ENCODE peak calls at places on chromosomes 6 and 20, in nine cellular contexts. D is BE2C; R is mammary epithelial cell; K is NT2/D1; I is pancreas; O is mesendoderm; U is heart left ventricle; E is effector memory CD4-positive, alpha-beta T cell; Z is colonic mucosa. A is an unnamed sample. For H3K36me3, the result is how much of the 10 kb centered on the place peaks cover.

GRCh38 chr6:132354517-132355167 is 46.6 kb downstream of the MOXD1 start:
- DNase-seq in D (peak), I (no peak), Z (no peak), O (peak), K (no peak), R (peak), U (no peak), E (no peak), A (no peak)

GRCh38 chr6:161608771-161609170 is 334.9 kb upstream of the AGPAT4 start:
- DNase-seq in U (no peak), Z (no peak), D (no peak), O (no peak), K (no peak), E (no peak), R (no peak), I (no peak), A (no peak)

GRCh38 chr20:787827-788226 is 19.5 kb upstream of the SLC52A3 start:
- DNase-seq in I (no peak), Z (no peak), E (no peak), K (no peak), R (no peak), O (no peak), U (no peak), D (no peak), A (no peak)

GRCh38 chr6:129340983-129341382 is 369.0 kb downstream of the ARHGAP18 start:
- DNase-seq in O (no peak), E (no peak), D (no peak), K (no peak), R (peak), Z (no peak), U (no peak), I (no peak), A (no peak)

GRCh38 chr6:12245763-12246720 is 44.1 kb upstream of the EDN1 start:
- DNase-seq in E (no peak), U (no peak), D (no peak), I (no peak), K (no peak), R (peak), O (peak), Z (no peak), A (no peak)

GRCh38 chr6:108694816-108695215 is 134.1 kb downstream of the FOXO3 start:
- DNase-seq in U (no peak), K (no peak), I (no peak), R (peak), Z (no peak), D (no peak), O (no peak), E (no peak), A (no peak)

GRCh38 chr20:39132511-39132910 is 170.4 kb downstream of the DHX35 start:
- DNase-seq in Z (no peak), K (no peak), U (no peak), E (no peak), O (no peak), I (no peak), R (no peak), D (no peak), A (no peak)

GRCh38 chr6:137641474-137642077 is 147.4 kb upstream of the OLIG3 start:
- DNase-seq in E (peak), Z (peak), O (peak), U (peak), D (peak), I (peak), K (peak), R (peak), A (peak)

GRCh38 chr6:106204961-106205360 is 118.8 kb downstream of the PRDM1 start:
- DNase-seq in I (no peak), D (no peak), K (no peak), O (no peak), E (no peak), Z (no peak), R (no peak), U (no peak), A (no peak)

GRCh38 chr6:163670283-163670682 is 255.8 kb downstream of the QKI start:
- DNase-seq in O (no peak), K (no peak), E (no peak), Z (no peak), D (peak), I (no peak), U (no peak), R (no peak), A (no peak)

GRCh38 chr6:7542065-7542877 is 800 bp downstream of the DSP start:
- DNase-seq in E (no peak), Z (peak), R (no peak), U (peak), K (no peak), I (peak), O (peak), D (no peak), A (peak)

GRCh38 chr6:48315915-48316314 is 204.9 kb upstream of the PTCHD4 start:
- DNase-seq in D (no peak), Z (no peak), K (no peak), I (no peak), U (no peak), E (no peak), O (no peak), R (no peak), A (no peak)

GRCh38 chr6:20678831-20679352 is 144.6 kb downstream of the CDKAL1 start:
- DNase-seq in D (no peak), K (no peak), Z (no peak), E (no peak), R (no peak), U (no peak), O (peak), I (no peak), A (no peak)

DNA sequence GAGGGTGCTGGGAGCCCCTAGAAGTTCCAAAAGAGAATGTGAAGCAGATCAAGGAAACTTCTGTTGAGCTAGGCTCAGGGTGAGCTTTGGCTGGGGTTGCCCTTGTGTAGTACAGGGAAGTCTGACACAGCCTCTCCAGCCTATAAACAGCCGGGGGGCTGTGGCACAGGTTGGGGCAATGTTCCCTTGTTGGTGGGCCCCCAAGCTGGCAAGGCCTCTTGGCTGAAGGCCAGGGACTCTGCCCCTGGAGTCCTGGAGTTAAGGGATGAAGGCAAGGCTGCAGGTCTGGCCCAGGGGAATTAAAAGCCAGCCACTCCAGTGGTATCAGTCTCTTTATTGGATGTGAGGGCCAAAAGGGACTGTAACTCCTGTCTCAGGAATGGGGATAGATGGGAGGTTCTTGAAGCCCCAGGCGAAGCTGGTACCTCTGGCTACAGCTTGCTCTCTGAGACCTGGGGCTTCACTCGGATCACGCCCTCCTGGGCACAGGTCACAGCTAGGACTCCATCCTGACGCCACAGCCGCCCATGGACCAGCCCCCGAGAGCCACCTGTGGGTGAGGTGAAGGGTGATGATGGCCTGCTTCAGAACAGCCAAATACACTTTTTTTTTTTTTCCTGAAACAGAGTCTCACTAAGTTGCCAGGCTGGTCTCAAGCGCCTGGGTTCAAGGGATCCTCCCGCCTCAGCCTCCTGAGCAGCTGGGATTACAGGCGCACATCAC is 8.0 kb downstream of the SNX21 start:
- DNase-seq in K (no peak), I (no peak), D (no peak), O (no peak), U (no peak), Z (no peak), E (no peak), R (no peak), A (no peak)
- H3K36me3 ChIP-seq in K (half or more), I (under half), D (under half), O (under half), U (half or more), Z (under half), E (half or more), R (under half), A (under half)

GRCh38 chr20:5990946-5991345 is 40.5 kb downstream of the MCM8 start:
- DNase-seq in E (no peak), U (no peak), K (no peak), Z (no peak), O (no peak), D (no peak), I (no peak), R (no peak), A (no peak)
- H3K36me3 ChIP-seq in E (under half), U (half or more), K (half or more), Z (under half), O (under half), D (half or more), I (under half), R (under half), A (under half)

DNA sequence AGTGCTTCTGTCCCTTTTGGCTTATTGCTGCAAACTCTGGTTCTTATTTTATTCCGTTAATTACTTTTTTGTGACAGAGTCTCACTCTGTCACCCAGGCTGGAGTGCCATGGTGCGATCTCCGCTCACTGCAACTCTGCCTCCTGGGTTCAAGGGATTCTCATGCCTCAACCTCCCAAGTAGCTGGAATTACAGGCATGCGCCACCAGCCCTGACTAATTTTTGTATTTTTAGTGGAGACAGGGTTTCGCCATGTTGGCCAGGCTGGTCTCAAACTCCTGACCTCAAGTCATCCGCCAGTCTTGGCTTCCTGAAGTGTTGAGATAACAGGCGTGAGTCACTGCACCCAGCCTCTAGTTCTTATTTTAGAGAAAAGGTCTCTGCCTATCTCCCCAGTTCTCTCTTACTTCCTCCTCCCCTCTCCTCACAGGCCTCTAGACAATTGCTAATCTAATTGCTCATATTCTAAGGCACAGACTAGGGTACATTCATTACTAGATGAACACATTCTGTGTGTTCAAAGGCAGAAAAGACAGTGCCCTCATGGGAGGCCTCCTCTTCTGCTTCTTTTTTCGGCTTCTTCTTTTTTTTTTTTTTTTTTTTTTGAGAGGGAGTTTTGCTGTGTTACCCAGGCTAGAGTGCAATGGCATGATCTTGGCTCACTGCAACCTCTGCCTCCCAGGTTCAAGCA is 27.0 kb downstream of the EDEM2 start:
- DNase-seq in D (no peak), E (no peak), R (no peak), U (no peak), I (no peak), Z (no peak), K (no peak), O (no peak), A (no peak)
- H3K36me3 ChIP-seq in D (under half), E (half or more), R (under half), U (half or more), I (under half), Z (under half), K (half or more), O (under half), A (under half)

DNA sequence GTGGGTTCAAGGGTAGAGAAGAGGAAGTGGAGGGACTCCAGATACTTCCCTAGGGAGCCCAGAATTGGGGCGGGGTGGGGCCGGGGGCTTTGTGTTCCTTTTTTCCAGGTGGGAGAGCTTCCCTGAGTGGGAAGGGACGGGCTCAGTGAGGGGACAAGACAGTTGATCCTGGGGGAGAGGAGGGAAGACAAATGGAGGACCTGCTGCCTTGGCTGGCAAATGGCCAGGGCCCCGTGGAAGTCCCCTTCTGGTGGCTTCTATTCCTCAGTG is 2.6 kb downstream of the CTSZ start:
- DNase-seq in D (no peak), I (no peak), K (no peak), R (no peak), U (peak), O (no peak), E (peak), Z (no peak), A (peak)
- H3K36me3 ChIP-seq in D (under half), I (under half), K (under half), R (under half), U (under half), O (under half), E (under half), Z (under half), A (under half)

GRCh38 chr6:125574604-125575003 is 174.8 kb upstream of the HEY2 start:
- DNase-seq in U (no peak), R (no peak), I (no peak), O (no peak), K (no peak), E (no peak), D (no peak), Z (no peak), A (no peak)
- H3K36me3 ChIP-seq in U (under half), R (under half), I (under half), O (under half), K (under half), E (under half), D (under half), Z (under half), A (under half)

GRCh38 chr20:35025116-35025515 is 67.5 kb downstream of the TRPC4AP start:
- DNase-seq in O (no peak), E (no peak), Z (no peak), R (no peak), I (no peak), D (no peak), U (no peak), K (no peak), A (peak)
- H3K36me3 ChIP-seq in O (under half), E (under half), Z (under half), R (under half), I (under half), D (under half), U (half or more), K (half or more), A (under half)

GRCh38 chr6:39914239-39914638 is 20.0 kb downstream of the MOCS1 start:
- DNase-seq in E (no peak), O (no peak), D (no peak), U (no peak), I (no peak), R (no peak), K (no peak), Z (no peak), A (no peak)

GRCh38 chr6:39913391-39913916 is 20.8 kb downstream of the MOCS1 start:
- DNase-seq in K (no peak), E (no peak), D (no peak), O (no peak), R (no peak), Z (no peak), I (no peak), U (no peak), A (no peak)

GRCh38 chr6:39910164-39910563 is 24.1 kb downstream of the MOCS1 start:
- DNase-seq in E (no peak), O (no peak), Z (no peak), K (no peak), U (no peak), R (no peak), I (no peak), D (no peak), A (no peak)

GRCh38 chr6:39911513-39912125 is 22.6 kb downstream of the MOCS1 start:
- DNase-seq in U (no peak), Z (no peak), O (no peak), D (no peak), R (no peak), I (no peak), K (no peak), E (no peak), A (no peak)

DNA sequence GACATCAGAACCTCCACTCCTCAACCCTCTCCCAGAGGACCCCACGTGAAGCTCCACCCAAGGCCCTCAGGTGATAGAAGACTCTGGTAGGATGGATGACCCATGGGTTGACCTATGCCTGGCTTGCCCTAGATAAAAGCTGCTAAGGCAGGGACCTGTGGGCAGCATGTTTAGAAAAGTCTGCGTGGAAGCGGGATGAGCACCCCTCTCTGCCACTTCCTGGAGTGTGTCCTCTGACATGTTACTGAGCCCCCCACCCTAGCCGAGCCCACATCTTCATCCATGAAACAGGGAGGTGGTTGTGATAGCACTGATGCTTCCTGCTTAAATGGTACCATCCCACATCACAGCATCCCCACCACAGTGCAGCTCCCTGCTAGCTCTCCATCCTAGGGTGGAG is 21.8 kb downstream of the MOCS1 start:
- DNase-seq in E (no peak), Z (no peak), O (no peak), R (no peak), U (no peak), D (no peak), K (no peak), I (no peak), A (no peak)
- H3K36me3 ChIP-seq in E (under half), Z (under half), O (under half), R (under half), U (half or more), D (under half), K (half or more), I (under half), A (under half)

GRCh38 chr20:62159052-62159451 is 15.5 kb downstream of the SS18L1 start:
- DNase-seq in E (no peak), K (no peak), O (no peak), Z (no peak), I (no peak), U (no peak), R (no peak), D (no peak), A (no peak)

GRCh38 chr20:62158088-62158400 is 14.5 kb downstream of the SS18L1 start:
- DNase-seq in D (no peak), O (no peak), R (no peak), Z (no peak), K (no peak), I (no peak), E (no peak), U (no peak), A (no peak)

GRCh38 chr20:62157387-62158087 is 14.0 kb downstream of the SS18L1 start:
- DNase-seq in R (no peak), K (no peak), E (no peak), U (no peak), D (no peak), I (no peak), Z (no peak), O (no peak), A (no peak)

GRCh38 chr20:62159835-62160234 is 16.3 kb downstream of the SS18L1 start:
- DNase-seq in K (no peak), U (no peak), I (no peak), O (no peak), R (peak), Z (no peak), D (no peak), E (no peak), A (peak)

GRCh38 chr20:62158541-62158940 is 15.0 kb downstream of the SS18L1 start:
- DNase-seq in D (no peak), Z (no peak), O (no peak), I (no peak), R (no peak), E (no peak), K (no peak), U (no peak), A (no peak)
- H3K36me3 ChIP-seq in D (under half), Z (under half), O (under half), I (under half), R (under half), E (under half), K (half or more), U (under half), A (under half)

GRCh38 chr6:82237013-82237412 is 10.5 kb downstream of the IBTK start:
- DNase-seq in E (no peak), I (no peak), O (no peak), U (no peak), D (peak), R (no peak), Z (no peak), K (no peak), A (no peak)
- H3K36me3 ChIP-seq in E (under half), I (under half), O (under half), U (half or more), D (under half), R (under half), Z (under half), K (under half), A (under half)

GRCh38 chr20:46077642-46078305 is 12.0 kb downstream of the NCOA5 start:
- DNase-seq in Z (no peak), D (no peak), U (no peak), K (no peak), E (no peak), O (no peak), R (no peak), I (no peak), A (no peak)
- H3K36me3 ChIP-seq in Z (under half), D (under half), U (half or more), K (half or more), E (under half), O (under half), R (under half), I (under half), A (under half)

A was measured in Caco-2.